ENCODE peak calls at places on chromosomes 11 and 22, in ten cellular contexts. H, C, M, K, J, Z, G, L, B and R are unnamed samples. For H3K9me3, the result is how much of the 10 kb centered on the place peaks cover.

GRCh38 chr11:122105009-122105828 is 10.8 kb downstream of the BLID start:
- DNase-seq in L (no peak), K (no peak), M (peak), C (no peak), H (no peak), B (no peak), Z (no peak), G (no peak), J (peak), R (no peak)

GRCh38 chr11:81959341-81959740 is 774.3 kb downstream of the FAM181B start:
- DNase-seq in L (no peak), M (peak), J (peak), B (no peak), H (no peak), K (no peak), Z (no peak), C (no peak), G (no peak), R (no peak)

GRCh38 chr11:124869331-124869730 is 4.1 kb downstream of the ROBO3 start:
- DNase-seq in H (no peak), B (no peak), G (no peak), Z (no peak), C (no peak), J (peak), L (no peak), K (no peak), M (no peak), R (no peak)

GRCh38 chr11:76752321-76753175 is 30.6 kb upstream of the TSKU start:
- DNase-seq in C (peak), L (peak), Z (no peak), K (peak), B (peak), J (peak), M (no peak), H (no peak), G (peak), R (peak)

GRCh38 chr11:102046841-102047240 is 396 bp upstream of the CFAP300 start:
- DNase-seq in J (no peak), G (no peak), Z (no peak), H (no peak), K (no peak), L (no peak), C (no peak), M (no peak), B (no peak), R (no peak)

GRCh38 chr11:96137357-96137756 is 205.6 kb downstream of the MAML2 start:
- DNase-seq in H (no peak), B (no peak), Z (peak), C (no peak), K (no peak), M (no peak), G (no peak), L (no peak), J (no peak), R (no peak)

GRCh38 chr11:128725630-128726461 is 32.0 kb downstream of the FLI1 start:
- DNase-seq in H (no peak), B (peak), G (no peak), K (no peak), M (no peak), L (no peak), Z (no peak), J (no peak), C (no peak), R (no peak)

GRCh38 chr11:57800444-57801184 is 39.0 kb downstream of the CTNND1 start:
- DNase-seq in B (no peak), M (peak), L (no peak), K (no peak), C (no peak), H (no peak), J (peak), G (peak), Z (peak), R (no peak)

GRCh38 chr11:34345012-34345804 is 12.6 kb downstream of the ABTB2 start:
- DNase-seq in K (peak), C (peak), G (no peak), H (peak), Z (peak), B (no peak), L (peak), J (no peak), M (no peak), R (no peak)

GRCh38 chr11:111731839-111732238 is 34.4 kb downstream of the PPP2R1B start:
- DNase-seq in C (no peak), G (no peak), M (no peak), J (no peak), L (no peak), K (no peak), H (no peak), Z (no peak), B (no peak), R (no peak)

GRCh38 chr11:77172666-77172982 is 44.6 kb downstream of the MYO7A start:
- DNase-seq in C (no peak), Z (no peak), B (no peak), G (peak), K (no peak), M (peak), H (no peak), L (no peak), J (no peak), R (no peak)

GRCh38 chr11:102564110-102564509 is 33.6 kb upstream of the MMP7 start:
- DNase-seq in G (no peak), M (no peak), C (no peak), K (no peak), L (no peak), J (no peak), B (no peak), Z (peak), H (no peak), R (no peak)

GRCh38 chr11:77503006-77503405 is 29.1 kb upstream of the PAK1 start:
- DNase-seq in L (no peak), C (no peak), Z (peak), B (no peak), M (no peak), H (no peak), K (no peak), G (no peak), J (no peak), R (no peak)

GRCh38 chr11:119323532-119324033 is 6.7 kb upstream of the MCAM start:
- DNase-seq in B (peak), M (peak), K (peak), J (peak), G (peak), Z (peak), L (peak), C (peak), H (no peak), R (peak)

GRCh38 chr22:42993651-42994275 is 21.2 kb downstream of the PACSIN2 start:
- DNase-seq in J (no peak), C (no peak), L (peak), B (no peak), G (no peak), Z (peak), H (no peak), K (no peak), M (no peak), R (peak)

GRCh38 chr11:59291228-59291627 is 67.5 kb upstream of the OR5AN1 start:
- DNase-seq in B (no peak), Z (no peak), L (peak), J (no peak), C (no peak), G (no peak), H (no peak), K (no peak), M (no peak), R (no peak)

GRCh38 chr11:114285599-114285998 is 10.6 kb upstream of the NNMT start:
- DNase-seq in M (no peak), H (no peak), L (no peak), B (no peak), G (no peak), K (no peak), J (peak), C (no peak), Z (no peak), R (no peak)

GRCh38 chr11:67312187-67313021 is 9.1 kb downstream of the SSH3 start:
- DNase-seq in M (no peak), B (peak), G (peak), Z (peak), L (peak), C (no peak), K (no peak), H (peak), J (no peak), R (peak)

GRCh38 chr22:48378673-48379072 is 1449.0 kb downstream of the BRD1 start:
- DNase-seq in L (peak), G (no peak), J (peak), B (no peak), M (no peak), C (no peak), H (peak), K (no peak), Z (no peak), R (no peak)

GRCh38 chr11:124863826-124864165 is 1.4 kb upstream of the ROBO3 start:
- DNase-seq in H (no peak), Z (no peak), C (no peak), M (peak), L (no peak), G (peak), J (peak), K (peak), B (no peak), R (no peak)

GRCh38 chr11:108580645-108581044 is 12.9 kb downstream of the EXPH5 start:
- DNase-seq in J (no peak), H (no peak), Z (peak), K (no peak), G (no peak), B (no peak), C (no peak), L (no peak), M (no peak), R (no peak)

GRCh38 chr11:59641156-59641555 is 25.6 kb upstream of the OSBP start:
- DNase-seq in M (no peak), Z (no peak), G (no peak), J (no peak), K (no peak), B (no peak), L (no peak), H (no peak), C (no peak), R (no peak)

GRCh38 chr11:117734596-117734995 is 62.4 kb downstream of the DSCAML1 start:
- DNase-seq in H (no peak), L (no peak), Z (no peak), M (no peak), J (peak), K (no peak), C (no peak), G (no peak), B (no peak), R (no peak)

GRCh38 chr11:58006940-58007339 is 16.7 kb upstream of the OR9Q1 start:
- DNase-seq in J (no peak), K (no peak), L (no peak), C (no peak), B (no peak), Z (no peak), G (no peak), M (no peak), H (no peak), R (no peak)

GRCh38 chr11:11976476-11977187 is 31.8 kb downstream of the DKK3 start:
- DNase-seq in M (no peak), K (peak), G (no peak), B (peak), L (peak), J (peak), C (no peak), Z (no peak), H (no peak), R (no peak)

GRCh38 chr11:111565111-111565720 is 24.7 kb downstream of the LAYN start:
- DNase-seq in K (peak), J (peak), H (no peak), L (peak), Z (peak), M (peak), B (peak), C (peak), G (peak), R (peak)

GRCh38 chr11:88280673-88281316 is 56.7 kb downstream of the CTSC start:
- DNase-seq in C (no peak), J (no peak), K (no peak), L (no peak), G (no peak), B (no peak), M (no peak), Z (no peak), H (no peak), R (peak)

GRCh38 chr22:45754822-45755221 is 83.2 kb downstream of the ATXN10 start:
- DNase-seq in G (no peak), C (no peak), B (no peak), K (no peak), M (no peak), L (no peak), H (no peak), Z (no peak), J (no peak), R (no peak)

GRCh38 chr11:83140691-83141455 is 16.1 kb upstream of the PCF11 start:
- DNase-seq in K (no peak), B (no peak), Z (no peak), C (no peak), L (no peak), M (no peak), H (no peak), G (no peak), J (no peak), R (no peak)

GRCh38 chr11:46421257-46421880 is 29.8 kb upstream of the CHRM4 start:
- DNase-seq in C (no peak), J (no peak), L (no peak), G (peak), Z (no peak), B (no peak), K (peak), H (no peak), M (no peak), R (no peak)

GRCh38 chr11:11620251-11620965 is 1.4 kb downstream of the GALNT18 start:
- DNase-seq in G (no peak), L (peak), C (peak), Z (no peak), J (peak), K (peak), H (peak), M (peak), B (peak), R (peak)

GRCh38 chr22:46442217-46442853 is 95.1 kb downstream of the CELSR1 start:
- DNase-seq in B (no peak), J (peak), Z (no peak), L (no peak), G (no peak), M (no peak), K (peak), H (no peak), C (no peak), R (no peak)

GRCh38 chr11:3083321-3083720 is 26.1 kb upstream of the CARS1 start:
- DNase-seq in Z (no peak), H (no peak), M (no peak), K (no peak), C (no peak), L (no peak), J (no peak), G (no peak), B (no peak), R (no peak)

GRCh38 chr22:42383851-42384417 is 48.3 kb downstream of the NFAM1 start:
- DNase-seq in G (no peak), H (peak), B (no peak), K (no peak), J (no peak), L (no peak), M (no peak), C (no peak), Z (no peak), R (no peak)

GRCh38 chr11:7351228-7351627 is 99.5 kb downstream of the SYT9 start:
- DNase-seq in B (no peak), C (no peak), G (no peak), K (no peak), J (no peak), M (no peak), Z (no peak), L (no peak), H (no peak), R (no peak)

GRCh38 chr11:78365381-78365792 is 52.2 kb downstream of the GAB2 start:
- DNase-seq in G (no peak), K (no peak), J (peak), L (peak), M (peak), Z (peak), C (no peak), H (no peak), B (no peak), R (no peak)

GRCh38 chr11:70397336-70397982 is 870 bp upstream of the CTTN start:
- DNase-seq in H (no peak), M (peak), J (peak), L (no peak), Z (no peak), K (no peak), G (no peak), B (peak), C (no peak), R (no peak)

GRCh38 chr11:64235427-64236161 is 1.2 kb downstream of the VEGFB start:
- DNase-seq in J (no peak), L (no peak), K (no peak), G (no peak), M (no peak), B (peak), Z (peak), C (no peak), H (peak), R (peak)
- H3K4me3 ChIP-seq in J (peak), L (peak), K (peak), G (peak), M (peak), B (peak), Z (peak), C (peak), H (peak), R (no peak)

DNA sequence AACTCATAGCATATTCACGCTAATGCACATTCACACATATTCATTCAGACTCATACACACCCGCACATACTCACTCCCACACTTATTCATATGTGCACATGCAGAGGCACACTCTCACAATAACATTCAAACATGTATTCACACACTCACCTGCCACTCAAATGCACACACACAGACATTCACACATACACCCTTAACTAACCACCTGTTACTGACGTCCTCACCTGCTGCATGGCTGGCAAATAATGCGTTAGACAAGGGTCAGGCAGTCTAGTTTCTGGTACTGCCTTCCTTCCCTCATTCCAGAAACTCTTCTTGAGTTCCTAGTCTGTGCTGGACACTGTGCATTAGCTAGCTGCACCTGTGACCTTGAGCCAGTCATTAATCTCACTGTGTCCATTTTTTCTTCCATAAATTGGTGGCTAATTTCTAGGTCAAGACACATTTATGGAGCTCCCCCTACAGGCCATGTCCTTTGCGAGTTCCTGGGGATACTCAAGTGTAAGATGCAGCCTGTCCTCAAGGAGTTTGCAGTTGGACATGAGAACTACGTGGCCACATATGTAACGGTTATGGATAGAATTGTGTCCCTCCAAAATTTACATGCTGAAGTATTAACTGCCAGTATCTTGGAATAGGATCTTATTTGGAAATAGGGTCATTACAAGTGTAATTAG is 34.5 kb upstream of the SEZ6L start:
- DNase-seq in Z (no peak), M (no peak), K (no peak), H (no peak), G (no peak), L (no peak), C (no peak), J (peak), B (no peak), R (no peak)
- TF ChIP-seq CTCF in Z (peak), M (peak), K (peak), H (peak), G (peak), L (no peak), C (no peak), J (peak), B (no peak), R (no peak)

DNA sequence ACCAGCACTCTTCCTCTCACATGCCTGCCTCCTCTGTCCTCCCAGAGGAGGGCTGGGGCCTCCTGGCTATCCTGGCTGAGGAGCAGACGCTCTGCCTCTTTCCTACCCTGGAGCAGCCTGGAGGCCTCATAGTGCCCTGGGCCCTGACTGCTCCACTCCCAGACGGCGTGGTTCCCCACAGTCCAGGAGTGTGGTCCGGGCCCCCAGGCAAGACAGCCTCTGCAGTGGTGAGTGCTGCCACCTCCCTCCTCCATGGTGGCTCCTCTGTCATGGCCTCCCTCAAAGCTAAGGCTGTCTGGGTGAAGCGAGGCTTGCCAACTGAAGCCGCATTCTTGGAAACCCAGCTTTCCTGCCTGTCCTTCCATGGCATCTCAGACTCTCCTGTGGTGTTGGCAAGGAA is 19.8 kb downstream of the GAB4 start:
- DNase-seq in H (no peak), G (no peak), J (no peak), Z (no peak), K (no peak), M (no peak), C (no peak), B (no peak), L (no peak), R (no peak)
- H3K9me3 ChIP-seq in H (under half), G (under half), J (under half), Z (under half), K (under half), M (under half), C (under half), B (under half), L (under half), R (under half)

GRCh38 chr22:36453855-36454378 is 27.5 kb downstream of the TXN2 start:
- DNase-seq in J (no peak), H (no peak), B (no peak), C (no peak), Z (peak), K (no peak), M (no peak), G (no peak), L (no peak), R (no peak)
- H3K4me3 ChIP-seq in J (no peak), H (no peak), B (no peak), C (no peak), Z (no peak), K (peak), M (no peak), G (no peak), L (peak), R (no peak)

GRCh38 chr22:37640591-37641250 is 1.3 kb downstream of the SH3BP1 start:
- DNase-seq in J (no peak), B (peak), Z (no peak), C (no peak), M (no peak), H (no peak), L (no peak), G (no peak), K (no peak), R (no peak)

GRCh38 chr22:37641251-37641949 is 1.9 kb downstream of the SH3BP1 start:
- DNase-seq in J (no peak), Z (peak), G (no peak), B (peak), M (no peak), H (no peak), C (no peak), K (no peak), L (no peak), R (peak)

GRCh38 chr22:37639771-37640590 is 512 bp downstream of the SH3BP1 start:
- DNase-seq in G (peak), H (peak), M (peak), J (peak), Z (no peak), B (peak), L (no peak), K (no peak), C (no peak), R (no peak)

GRCh38 chr22:37638351-37639069 is 959 bp upstream of the SH3BP1 start:
- DNase-seq in K (no peak), H (no peak), Z (no peak), L (peak), J (peak), B (peak), C (no peak), G (no peak), M (no peak), R (no peak)

DNA sequence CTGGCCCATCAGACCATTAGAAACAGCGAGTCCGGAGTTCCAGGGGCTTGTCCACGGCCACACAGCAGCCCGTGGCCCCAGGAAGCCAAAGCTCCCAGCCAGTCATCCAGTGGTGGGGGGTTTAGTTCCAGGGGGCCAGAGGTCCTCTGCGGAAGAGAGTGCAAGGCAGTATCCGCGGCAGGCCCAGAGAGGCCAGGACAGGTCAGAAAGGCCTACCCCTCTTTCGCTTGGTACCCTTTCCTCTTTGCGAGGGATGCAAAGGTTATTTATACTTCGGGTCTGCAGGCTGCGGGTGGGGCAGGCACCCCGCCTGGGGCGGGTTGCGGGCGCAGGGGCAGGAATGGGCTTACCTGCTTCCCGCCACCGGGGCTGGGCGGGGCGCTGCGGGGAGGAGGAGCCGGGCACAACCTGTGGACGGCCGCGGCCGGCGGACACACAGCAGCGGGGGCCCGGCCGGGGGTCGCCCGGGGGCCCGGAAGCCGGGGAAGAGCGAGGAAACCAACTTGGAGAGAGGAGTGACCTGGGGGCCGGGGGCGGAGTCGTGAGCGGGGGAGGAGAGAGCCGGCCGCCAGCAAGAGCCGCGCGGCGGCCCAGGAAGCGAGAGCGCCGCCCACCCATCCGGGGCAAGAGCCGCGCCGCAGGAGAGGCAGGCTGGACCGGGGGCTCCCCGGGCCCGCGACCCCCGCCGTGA is at the start of gene SH3BP1:
- DNase-seq in Z (no peak), B (peak), L (peak), H (peak), J (peak), K (peak), M (peak), C (peak), G (peak), R (no peak)
- TF ChIP-seq CTCF in Z (no peak), B (peak), L (no peak), H (no peak), J (no peak), K (no peak), M (no peak), C (no peak), G (no peak), R (no peak)